ENCODE peak calls at places on chromosomes 12 and 14, in ten cellular contexts. J, M, O, D, G, S, V, F, E and P are unnamed samples.

GRCh38 chr12:94650143-94651056 is at the start of gene TMCC3:
- DNase-seq in V (no peak), M (no peak), S (no peak), F (peak; percentile 61), E (peak; percentile 69), D (peak; percentile 77), J (peak; percentile 48), G (no peak), O (peak; percentile 70), P (no peak)

GRCh38 chr14:100535287-100536131 is 51.7 kb downstream of the BEGAIN start:
- DNase-seq in O (no peak), M (no peak), E (peak; percentile 4), F (no peak), S (no peak), D (no peak), V (no peak), J (peak; percentile 7), G (no peak), P (no peak)

GRCh38 chr14:85565862-85566296 is 35.9 kb downstream of the FLRT2 start:
- DNase-seq in G (no peak), D (no peak), O (no peak), J (no peak), S (no peak), M (peak; percentile 17), E (no peak), F (no peak), V (peak; percentile 56), P (no peak)

GRCh38 chr14:20144820-20145219 is 6.2 kb downstream of the OR4N5 start:
- DNase-seq in V (no peak), E (no peak), O (no peak), S (no peak), J (no peak), F (no peak), D (no peak), G (no peak), M (no peak), P (no peak)

GRCh38 chr14:70036665-70037064 is 152.1 kb downstream of the SLC8A3 start:
- DNase-seq in E (no peak), O (peak; percentile 50), F (peak; percentile 24), S (no peak), V (no peak), G (no peak), M (no peak), J (no peak), D (no peak), P (no peak)

GRCh38 chr14:73392329-73393257 is 65.8 kb downstream of the NUMB start:
- DNase-seq in V (no peak), F (no peak), O (no peak), G (no peak), S (no peak), D (no peak), E (no peak), M (no peak), J (no peak), P (no peak)

GRCh38 chr12:66127695-66128094 is 2.9 kb downstream of the LLPH start:
- DNase-seq in J (no peak), G (no peak), D (peak; percentile 39), F (no peak), S (no peak), V (no peak), E (no peak), M (no peak), O (no peak), P (no peak)

GRCh38 chr12:79514730-79515525 is 175.8 kb downstream of the PAWR start:
- DNase-seq in F (no peak), S (no peak), D (no peak), M (no peak), O (no peak), E (no peak), G (no peak), J (no peak), V (peak; percentile 41), P (no peak)

GRCh38 chr14:68814376-68815287 is 21.8 kb upstream of the ZFP36L1 start:
- DNase-seq in V (peak; percentile 72), J (peak; percentile 69), O (peak; percentile 70), F (peak; percentile 51), M (no peak), G (no peak), D (peak; percentile 78), S (no peak), E (peak; percentile 59), P (no peak)

GRCh38 chr14:78606111-78606510 is 435.9 kb downstream of the NRXN3 start:
- DNase-seq in D (no peak), G (no peak), F (no peak), V (peak; percentile 81), E (no peak), J (no peak), M (peak; percentile 17), S (peak; percentile 74), O (no peak), P (peak; percentile 88)

GRCh38 chr12:114703060-114703493 is 19.1 kb upstream of the TBX3 start:
- DNase-seq in F (no peak), E (no peak), O (no peak), M (no peak), D (peak; percentile 27), J (no peak), G (no peak), V (no peak), S (no peak), P (no peak)

GRCh38 chr14:54894995-54895394 is 7.6 kb downstream of the GCH1 start:
- DNase-seq in M (no peak), S (no peak), F (no peak), G (no peak), V (no peak), E (no peak), D (no peak), J (no peak), O (no peak), P (no peak)

GRCh38 chr14:32593290-32593942 is 264.3 kb downstream of the AKAP6 start:
- DNase-seq in D (no peak), M (peak; percentile 61), G (no peak), J (no peak), F (no peak), S (peak; percentile 84), V (peak; percentile 75), E (no peak), O (no peak), P (peak; percentile 89)

GRCh38 chr14:104425763-104426691 is 153.5 kb upstream of the C14orf180 start:
- DNase-seq in G (no peak), F (no peak), J (no peak), S (no peak), E (no peak), O (no peak), M (no peak), D (no peak), V (no peak), P (no peak)

GRCh38 chr14:65219353-65219752 is 117.0 kb upstream of the MAX start:
- DNase-seq in J (no peak), E (no peak), V (no peak), S (no peak), M (no peak), F (no peak), D (no peak), O (no peak), G (no peak), P (no peak)

GRCh38 chr12:122947352-122947792 is 18.9 kb downstream of the ABCB9 start:
- DNase-seq in E (peak; percentile 72), V (no peak), F (no peak), M (no peak), J (no peak), S (no peak), D (no peak), O (no peak), G (no peak), P (no peak)
- TF ChIP-seq CTCF in E (no peak), V (no peak), F (no peak), M (no peak), J (no peak), S (no peak), D (no peak), O (no peak), G (no peak), P (no peak)

GRCh38 chr14:74562515-74563232 is 49.4 kb downstream of the LTBP2 start:
- DNase-seq in O (no peak), D (no peak), S (no peak), J (no peak), F (no peak), V (peak; percentile 33), M (no peak), E (no peak), G (no peak), P (no peak)
- TF ChIP-seq CTCF in O (no peak), D (no peak), S (no peak), J (no peak), F (no peak), V (peak; percentile 24), M (no peak), E (no peak), G (no peak), P (no peak)

GRCh38 chr14:30608533-30609006 is 13.5 kb upstream of the SCFD1 start:
- DNase-seq in G (no peak), S (no peak), E (peak; percentile 17), J (no peak), V (peak; percentile 53), M (no peak), O (no peak), D (peak; percentile 53), F (no peak), P (no peak)

GRCh38 chr14:30607156-30607780 is 14.9 kb upstream of the SCFD1 start:
- DNase-seq in F (no peak), J (no peak), G (no peak), S (no peak), M (no peak), D (no peak), E (no peak), O (no peak), V (peak; percentile 58), P (no peak)

GRCh38 chr14:30614155-30614554 is 8.0 kb upstream of the SCFD1 start:
- DNase-seq in G (no peak), V (no peak), F (no peak), E (no peak), S (no peak), M (no peak), D (no peak), J (no peak), O (no peak), P (no peak)

DNA sequence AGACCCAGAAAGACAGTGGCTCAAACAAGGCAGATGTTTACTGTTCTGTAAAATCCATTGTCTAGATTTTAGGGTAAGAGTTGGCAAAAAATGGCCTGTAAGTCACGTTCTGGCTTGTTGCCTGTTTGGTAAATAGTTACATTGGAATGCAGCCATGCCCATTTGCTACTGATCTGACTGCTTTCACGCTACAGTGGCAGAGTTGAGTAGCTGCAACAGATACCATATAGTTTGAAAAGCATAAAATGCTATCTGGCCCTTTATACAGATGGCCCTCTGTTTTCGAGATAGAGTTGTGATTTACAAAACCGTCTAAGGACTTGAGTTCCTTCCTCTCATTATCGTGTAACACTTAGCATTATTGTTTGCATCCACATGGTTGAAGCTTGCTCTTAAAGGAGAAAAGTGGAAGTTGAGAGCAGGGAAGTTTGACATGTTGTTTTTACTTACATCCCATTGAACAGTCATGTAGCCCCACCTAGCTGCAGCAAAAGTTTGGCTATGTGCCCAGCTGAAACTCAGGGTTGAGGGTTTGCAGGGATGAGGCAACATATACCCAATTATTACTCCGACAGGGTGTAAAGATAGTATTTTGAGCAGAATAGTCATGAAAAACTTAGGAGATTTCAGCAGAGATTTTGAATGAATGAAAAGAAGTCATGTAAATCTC is 11.3 kb upstream of the SCFD1 start:
- DNase-seq in J (no peak), O (peak; percentile 13), D (peak; percentile 50), E (peak; percentile 74), S (no peak), V (peak; percentile 80), M (no peak), G (peak; percentile 36), F (peak; percentile 33), P (no peak)
- TF ChIP-seq CTCF in J (no peak), O (peak; percentile 34), D (peak; percentile 34), E (peak; percentile 28), S (peak; percentile 30), V (peak; percentile 41), M (peak; percentile 32), G (peak; percentile 31), F (no peak), P (peak; percentile 36)

GRCh38 chr14:94307410-94307992 is 14.4 kb upstream of the SERPINA10 start:
- DNase-seq in E (no peak), D (peak; percentile 38), S (no peak), G (peak; percentile 28), O (no peak), V (no peak), J (no peak), M (no peak), F (no peak), P (no peak)
- TF ChIP-seq CTCF in E (no peak), D (peak; percentile 36), S (no peak), G (peak; percentile 64), O (no peak), V (peak; percentile 20), J (peak; percentile 60), M (peak; percentile 32), F (peak; percentile 79), P (peak; percentile 18)